ENCODE peak calls at places on chromosomes 12 and 14, in ten cellular contexts. G, T, C, J, Y, R, I, M, X and Q are unnamed samples. For H3K27me3, the result is how much of the 10 kb centered on the place peaks cover.

GRCh38 chr14:40847496-40847895 is 759.2 kb upstream of the LRFN5 start:
- DNase-seq in C (no peak), M (no peak), X (no peak), R (no peak), T (no peak), I (no peak), J (no peak), Y (no peak), G (no peak), Q (no peak)

GRCh38 chr14:51929920-51930682 is 59.2 kb upstream of the RTRAF start:
- DNase-seq in T (no peak), Y (no peak), M (no peak), C (no peak), X (no peak), I (no peak), R (no peak), J (no peak), G (no peak), Q (no peak)

GRCh38 chr14:82345149-82345548 is 811.5 kb upstream of the SEL1L start:
- DNase-seq in I (no peak), R (no peak), J (no peak), T (no peak), X (no peak), Y (no peak), G (no peak), M (no peak), C (no peak), Q (no peak)

GRCh38 chr14:95664546-95664945 is 21.7 kb upstream of the TCL1B start:
- DNase-seq in G (no peak), J (no peak), Y (no peak), M (no peak), C (no peak), X (no peak), I (no peak), T (no peak), R (no peak), Q (no peak)

GRCh38 chr12:105025890-105026289 is 39.8 kb downstream of the NOPCHAP1 start:
- DNase-seq in Y (peak), G (no peak), T (no peak), M (peak), C (peak), X (peak), I (no peak), J (no peak), R (no peak), Q (no peak)

GRCh38 chr12:112524676-112525425 is 106.1 kb downstream of the PTPN11 start:
- DNase-seq in G (no peak), R (no peak), X (no peak), Y (no peak), M (no peak), C (no peak), J (no peak), T (peak), I (no peak), Q (no peak)

GRCh38 chr12:48993787-48994186 is 5.4 kb downstream of the DDN start:
- DNase-seq in Y (no peak), X (no peak), T (no peak), G (no peak), R (no peak), J (no peak), M (no peak), C (no peak), I (no peak), Q (no peak)

GRCh38 chr12:93894391-93895095 is 217.4 kb downstream of the CRADD start:
- DNase-seq in M (peak), C (peak), Y (no peak), X (peak), R (no peak), J (peak), I (no peak), G (peak), T (no peak), Q (peak)

GRCh38 chr14:55297611-55298323 is 26.5 kb downstream of the FBXO34 start:
- DNase-seq in X (no peak), T (no peak), G (no peak), J (no peak), C (no peak), I (no peak), R (no peak), Y (peak), M (no peak), Q (peak)

GRCh38 chr14:59377485-59377884 is 87.7 kb downstream of the GPR135 start:
- DNase-seq in R (no peak), G (no peak), I (no peak), J (no peak), C (peak), X (no peak), M (no peak), Y (no peak), T (peak), Q (no peak)

GRCh38 chr14:63045234-63045611 is at the start of gene KCNH5:
- DNase-seq in T (no peak), G (no peak), J (peak), Y (no peak), R (peak), C (peak), I (peak), M (no peak), X (peak), Q (no peak)

GRCh38 chr14:65261946-65262345 is 150.6 kb upstream of the FUT8 start:
- DNase-seq in R (no peak), G (peak), C (no peak), I (peak), T (no peak), X (no peak), M (no peak), J (no peak), Y (no peak), Q (no peak)

GRCh38 chr14:99043756-99044155 is 228.2 kb downstream of the BCL11B start:
- DNase-seq in M (no peak), C (no peak), Y (no peak), X (no peak), R (no peak), I (no peak), J (no peak), G (no peak), T (no peak), Q (no peak)

GRCh38 chr14:64733321-64733720 is 29.1 kb downstream of the PLEKHG3 start:
- DNase-seq in I (no peak), X (no peak), C (no peak), G (no peak), M (no peak), Y (no peak), T (no peak), R (peak), J (peak), Q (no peak)

GRCh38 chr12:124730455-124730932 is 133.2 kb downstream of the SCARB1 start:
- DNase-seq in I (no peak), M (no peak), J (peak), X (peak), Y (peak), R (no peak), C (peak), G (no peak), T (peak), Q (no peak)

GRCh38 chr12:51683763-51684357 is 92.8 kb downstream of the SCN8A start:
- DNase-seq in X (no peak), T (no peak), M (no peak), G (no peak), I (no peak), R (no peak), C (no peak), J (no peak), Y (peak), Q (no peak)

GRCh38 chr12:51773145-51773869 is 75.2 kb downstream of the FIGNL2 start:
- DNase-seq in R (no peak), M (no peak), Y (no peak), J (no peak), I (no peak), T (no peak), X (no peak), C (no peak), G (no peak), Q (no peak)

GRCh38 chr12:1863823-1864222 is 43.5 kb downstream of the LRTM2 start:
- DNase-seq in G (no peak), T (no peak), J (no peak), M (no peak), I (no peak), Y (peak), R (no peak), X (no peak), C (no peak), Q (no peak)

GRCh38 chr12:92696240-92696639 is 6.5 kb upstream of the PLEKHG7 start:
- DNase-seq in X (no peak), I (no peak), Y (no peak), J (peak), R (no peak), T (no peak), C (peak), M (peak), G (no peak), Q (peak)

GRCh38 chr14:104366931-104367810 is 212.4 kb upstream of the C14orf180 start:
- DNase-seq in R (no peak), C (no peak), T (no peak), M (no peak), Y (no peak), G (no peak), I (no peak), X (no peak), J (no peak), Q (no peak)

GRCh38 chr14:21044106-21044618 is 2.0 kb downstream of the RNASE7 start:
- DNase-seq in T (peak), G (no peak), I (peak), J (peak), X (no peak), M (no peak), R (no peak), C (no peak), Y (no peak), Q (peak)

GRCh38 chr12:130803707-130804106 is 35.3 kb downstream of the STX2 start:
- DNase-seq in M (no peak), C (no peak), J (no peak), T (no peak), Y (no peak), I (no peak), R (no peak), G (no peak), X (no peak), Q (no peak)

GRCh38 chr12:3273409-3273853 is 196.3 kb downstream of the TSPAN9 start:
- DNase-seq in G (no peak), Y (no peak), J (no peak), C (no peak), M (no peak), I (no peak), X (no peak), R (no peak), T (peak), Q (peak)

GRCh38 chr12:80183939-80184338 is 84.6 kb downstream of the OTOGL start:
- DNase-seq in M (no peak), R (no peak), C (no peak), Y (no peak), X (no peak), T (no peak), G (no peak), I (no peak), J (no peak), Q (no peak)

GRCh38 chr14:64461221-64461620 is 4.1 kb upstream of the AKAP5 start:
- DNase-seq in R (no peak), I (no peak), M (no peak), T (no peak), G (no peak), C (no peak), Y (no peak), X (no peak), J (no peak), Q (no peak)

GRCh38 chr14:68199465-68200145 is 380.0 kb downstream of the RAD51B start:
- DNase-seq in C (peak), J (peak), G (no peak), Y (peak), X (peak), I (no peak), M (peak), R (no peak), T (no peak), Q (no peak)

GRCh38 chr14:85439696-85440328 is 90.1 kb upstream of the FLRT2 start:
- DNase-seq in G (no peak), I (no peak), Y (no peak), J (no peak), R (no peak), M (no peak), T (peak), X (no peak), C (no peak), Q (no peak)
- H3K27ac ChIP-seq in G (no peak), I (no peak), Y (no peak), J (no peak), R (no peak), M (no peak), T (peak), X (no peak), C (no peak), Q (no peak)

GRCh38 chr14:37615582-37616289 is 20.3 kb downstream of the TTC6 start:
- DNase-seq in Y (no peak), I (no peak), R (no peak), J (no peak), M (no peak), G (no peak), C (no peak), T (no peak), X (no peak), Q (no peak)

GRCh38 chr14:37616853-37617252 is 21.4 kb downstream of the TTC6 start:
- DNase-seq in G (no peak), C (no peak), J (no peak), I (no peak), R (no peak), T (no peak), Y (no peak), X (no peak), M (no peak), Q (no peak)

GRCh38 chr14:37608649-37609048 is 13.2 kb downstream of the TTC6 start:
- DNase-seq in C (no peak), I (no peak), G (no peak), R (no peak), X (no peak), T (no peak), M (no peak), Y (no peak), J (no peak), Q (no peak)

GRCh38 chr14:37610945-37611523 is 15.6 kb downstream of the TTC6 start:
- DNase-seq in C (no peak), T (no peak), G (no peak), X (no peak), J (no peak), M (no peak), I (no peak), R (no peak), Y (no peak), Q (no peak)
- H3K27me3 ChIP-seq in C (under half), T (under half), G (half or more), X (under half), J (half or more), M (under half), I (under half), R (under half), Y (under half), Q (under half)

GRCh38 chr14:22559041-22559440 is 30.0 kb downstream of the DAD1 start:
- DNase-seq in Y (no peak), C (no peak), X (no peak), I (no peak), G (no peak), M (no peak), R (no peak), T (no peak), J (no peak), Q (no peak)
- H3K27ac ChIP-seq in Y (peak), C (peak), X (peak), I (no peak), G (no peak), M (no peak), R (peak), T (no peak), J (peak), Q (peak)

DNA sequence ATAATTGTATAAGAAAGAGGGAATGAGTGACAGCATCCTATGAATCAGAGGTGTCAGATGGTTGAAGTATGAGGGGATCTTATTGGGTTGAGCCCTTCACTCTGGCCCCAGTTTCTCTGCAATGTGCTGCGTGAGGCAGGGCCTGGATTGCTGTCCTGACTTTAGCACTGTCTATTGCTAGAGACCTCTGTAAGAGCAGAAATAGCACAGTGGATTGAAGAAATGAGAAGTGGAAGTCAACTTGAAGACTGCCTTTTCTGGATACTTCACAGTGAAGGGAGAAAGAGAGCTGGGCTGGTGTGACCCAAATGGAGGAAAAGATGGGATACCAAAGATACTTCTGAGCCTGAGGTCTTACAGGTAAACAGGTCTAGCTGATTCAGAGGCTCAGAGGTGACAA is 5.8 kb downstream of the ASCL4 start:
- DNase-seq in J (no peak), Y (no peak), M (no peak), C (no peak), I (no peak), R (no peak), X (no peak), G (no peak), T (no peak), Q (no peak)
- H3K27me3 ChIP-seq in J (half or more), Y (under half), M (under half), C (under half), I (under half), R (under half), X (under half), G (under half), T (under half), Q (under half)

DNA sequence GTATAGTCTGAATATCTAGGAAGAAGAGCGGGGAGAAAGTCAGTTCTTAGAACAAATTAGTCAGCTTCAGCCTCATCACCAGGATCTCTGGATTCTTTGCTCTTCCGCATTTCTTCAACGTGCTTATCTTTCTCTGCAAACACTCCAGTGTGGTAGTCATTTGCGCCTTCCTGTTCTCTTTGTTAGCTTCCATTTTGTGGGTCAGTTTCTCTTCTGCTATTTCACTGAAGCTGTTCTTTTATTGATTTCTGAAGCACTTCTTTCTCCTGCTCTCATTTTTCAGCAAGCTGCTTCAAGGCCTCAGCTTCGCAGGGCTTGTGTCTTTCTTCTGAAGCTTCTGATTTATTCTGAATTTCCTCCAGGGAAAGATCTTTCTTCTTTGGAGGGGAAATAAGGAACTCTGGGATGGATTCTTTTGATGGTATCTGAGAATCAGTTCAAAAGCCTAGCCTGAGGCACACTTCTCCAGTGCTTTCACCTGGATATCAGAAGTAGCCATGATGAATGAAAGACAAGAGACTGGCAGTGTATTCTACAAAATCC is 13.5 kb downstream of the AMN1 start:
- DNase-seq in C (no peak), Y (no peak), X (no peak), I (no peak), R (no peak), J (no peak), G (no peak), M (no peak), T (no peak), Q (no peak)
- H3K27ac ChIP-seq in C (no peak), Y (peak), X (no peak), I (no peak), R (peak), J (peak), G (peak), M (no peak), T (no peak), Q (no peak)

GRCh38 chr12:53176750-53177149 is 3.8 kb upstream of the ZNF740 start:
- DNase-seq in Y (no peak), J (no peak), M (no peak), C (peak), R (no peak), G (no peak), I (no peak), T (no peak), X (no peak), Q (no peak)
- H3K27me3 ChIP-seq in Y (under half), J (under half), M (under half), C (under half), R (under half), G (under half), I (under half), T (under half), X (under half), Q (under half)